ENCODE peak calls at places on chromosomes 13 and 19, in eight cellular contexts. E, G, I, W, C, F, P and L are unnamed samples.
A peak's percentile ranks its signal among the peaks of the same experiment; 100 is the strongest.

GRCh38 chr19:39193785-39194184 is 3.0 kb upstream of the NCCRP1 start:
- DNase-seq in W (no peak), I (no peak), G (no peak), F (peak; percentile 59), P (no peak), E (peak; percentile 19), C (peak; percentile 17), L (no peak)

GRCh38 chr13:52195052-52195837 is 35.8 kb upstream of the NEK3 start:
- DNase-seq in P (peak; percentile 39), W (no peak), C (peak; percentile 80), I (peak; percentile 32), F (peak; percentile 67), G (peak; percentile 80), E (no peak), L (peak; percentile 72)

GRCh38 chr13:48727252-48728011 is 73.7 kb downstream of the CYSLTR2 start:
- DNase-seq in C (peak; percentile 79), G (no peak), P (peak; percentile 67), E (no peak), I (no peak), W (no peak), F (no peak), L (no peak)

GRCh38 chr13:90531744-90532143 is 815.7 kb upstream of the MIR17HG start:
- DNase-seq in E (no peak), P (no peak), C (no peak), F (no peak), G (no peak), W (no peak), I (no peak), L (no peak)

GRCh38 chr13:41606646-41607045 is 149.3 kb downstream of the RGCC start:
- DNase-seq in E (peak; percentile 95), C (no peak), W (no peak), P (no peak), F (no peak), I (no peak), G (no peak), L (peak; percentile 30)

GRCh38 chr13:40193290-40194203 is 472.9 kb downstream of the FOXO1 start:
- DNase-seq in E (no peak), W (no peak), P (no peak), F (no peak), I (no peak), C (no peak), G (peak; percentile 54), L (no peak)

GRCh38 chr13:41597348-41598041 is 140.1 kb downstream of the RGCC start:
- DNase-seq in P (no peak), E (no peak), I (no peak), F (no peak), W (no peak), C (no peak), G (peak; percentile 55), L (no peak)

GRCh38 chr19:45051929-45052579 is 13.2 kb downstream of the CLASRP start:
- DNase-seq in I (no peak), E (no peak), P (no peak), F (no peak), C (no peak), W (no peak), G (no peak), L (no peak)

GRCh38 chr19:35040826-35041547 is 534 bp upstream of the HPN start:
- DNase-seq in F (peak; percentile 37), W (no peak), I (no peak), P (no peak), E (peak; percentile 96), G (no peak), C (peak; percentile 48), L (peak; percentile 94)

GRCh38 chr19:2722541-2723344 is 1.6 kb upstream of the DIRAS1 start:
- DNase-seq in E (no peak), P (no peak), G (peak; percentile 82), I (no peak), W (no peak), C (peak; percentile 82), F (peak; percentile 60), L (no peak)

GRCh38 chr19:1016647-1017114 is 4.2 kb downstream of the TMEM259 start:
- DNase-seq in F (peak; percentile 85), G (peak; percentile 82), W (no peak), I (no peak), C (peak; percentile 54), P (no peak), E (no peak), L (no peak)

GRCh38 chr19:33134571-33135041 is 2.7 kb downstream of the WDR88 start:
- DNase-seq in G (no peak), I (peak; percentile 36), C (no peak), E (no peak), P (no peak), W (no peak), F (no peak), L (no peak)

GRCh38 chr13:28268800-28269223 is 130.5 kb downstream of the PAN3 start:
- DNase-seq in I (no peak), F (no peak), E (no peak), C (no peak), P (no peak), W (no peak), G (no peak), L (no peak)

GRCh38 chr13:97567510-97568243 is 133.7 kb downstream of the RAP2A start:
- DNase-seq in F (peak; percentile 78), G (peak; percentile 15), I (no peak), P (peak; percentile 29), C (peak; percentile 74), W (no peak), E (peak; percentile 54), L (peak; percentile 31)

GRCh38 chr19:7224205-7224833 is 69.9 kb downstream of the INSR start:
- DNase-seq in C (peak; percentile 78), I (no peak), G (peak; percentile 32), E (peak; percentile 67), F (peak; percentile 80), W (no peak), P (no peak), L (no peak)

GRCh38 chr19:51352783-51353360 is 10.9 kb upstream of the VSIG10L start:
- DNase-seq in E (no peak), I (no peak), G (no peak), C (no peak), P (no peak), F (no peak), W (no peak), L (no peak)

GRCh38 chr19:282501-282900 is 8.7 kb downstream of the PLPP2 start:
- DNase-seq in G (no peak), C (no peak), I (no peak), P (no peak), F (no peak), W (peak; percentile 16), E (no peak), L (no peak)

GRCh38 chr19:44617481-44617880 is 4.1 kb downstream of the IGSF23 start:
- DNase-seq in I (no peak), C (no peak), W (no peak), E (no peak), P (no peak), F (peak; percentile 77), G (peak; percentile 29), L (no peak)

GRCh38 chr13:110914293-110915056 is 394 bp downstream of the ANKRD10 start:
- DNase-seq in C (peak; percentile 76), F (no peak), I (peak; percentile 58), E (peak; percentile 58), G (peak; percentile 78), W (peak; percentile 91), P (peak; percentile 41), L (peak; percentile 49)

GRCh38 chr19:4567584-4568071 is 8.1 kb upstream of the SEMA6B start:
- DNase-seq in C (peak; percentile 59), E (peak; percentile 40), P (no peak), W (no peak), G (no peak), I (peak; percentile 59), F (no peak), L (peak; percentile 69)